ENCODE peak calls at places on chromosomes 4 and X, in seven cellular contexts. V is endothelial cell; I is GDM1; O is transverse colon; C is activated CD4-positive, alpha-beta T cell treated with anti-CD3 and anti-CD28 coated beads for 1 hour; T is EL; H is stimulated activated CD4-positive, alpha-beta T cell treated with anti-CD3 and anti-CD28 coated beads, Interleukin-15, amount 100 ng/mL, for 1 hour. L is an unnamed sample.

GRCh38 chrX:39162322-39162721 is 361.1 kb downstream of the MID1IP1 start:
- DNase-seq in V (peak; percentile 25), I (no peak), O (peak; percentile 57), C (peak; percentile 19), T (no peak), H (peak; percentile 39), L (no peak)

GRCh38 chrX:103919336-103919682 is 43.1 kb upstream of the TMSB15B start:
- DNase-seq in V (no peak), I (peak; percentile 12), O (peak; percentile 17), C (no peak), T (peak; percentile 44), H (no peak), L (no peak)

GRCh38 chr4:124144302-124144701 is 568.2 kb downstream of the ANKRD50 start:
- DNase-seq in V (no peak), I (no peak), O (no peak), C (no peak), T (no peak), H (no peak), L (no peak)

GRCh38 chrX:40058719-40059118 is 39.0 kb downstream of the BCOR start:
- DNase-seq in V (no peak), I (no peak), O (peak; percentile 48), C (no peak), T (no peak), H (no peak), L (no peak)

GRCh38 chr4:30720021-30720655 is at the start of gene PCDH7:
- DNase-seq in V (peak; percentile 26), I (no peak), O (peak; percentile 14), C (no peak), T (peak; percentile 58), H (no peak), L (no peak)

GRCh38 chrX:70168238-70169188 is 8.8 kb upstream of the DGAT2L6 start:
- DNase-seq in V (peak; percentile 3), I (no peak), O (no peak), C (no peak), T (peak; percentile 79), H (no peak), L (peak; percentile 3)

GRCh38 chr4:118396881-118397666 is 44.3 kb upstream of the PRSS12 start:
- DNase-seq in V (no peak), I (peak; percentile 2), O (no peak), C (no peak), T (no peak), H (no peak), L (no peak)

GRCh38 chr4:85807247-85807915 is 332.4 kb downstream of the ARHGAP24 start:
- DNase-seq in V (no peak), I (no peak), O (no peak), C (no peak), T (peak; percentile 94), H (no peak), L (no peak)

GRCh38 chr4:40254961-40255721 is 58.3 kb downstream of the RHOH start:
- DNase-seq in V (no peak), I (no peak), O (no peak), C (no peak), T (peak; percentile 71), H (no peak), L (peak; percentile 71)

GRCh38 chr4:118249890-118250289 is 102.9 kb downstream of the PRSS12 start:
- DNase-seq in V (no peak), I (no peak), O (no peak), C (no peak), T (no peak), H (no peak), L (no peak)

GRCh38 chrX:68895339-68896250 is 66.8 kb downstream of the EFNB1 start:
- DNase-seq in V (no peak), I (peak; percentile 59), O (peak; percentile 62), C (no peak), T (peak; percentile 4), H (no peak), L (no peak)

GRCh38 chr4:182584016-182584415 is 333.2 kb downstream of the DCTD start:
- DNase-seq in V (no peak), I (no peak), O (no peak), C (no peak), T (no peak), H (no peak), L (no peak)